ENCODE peak calls at places on chromosomes 7 and 10, in ten cellular contexts. One of them, this sample, is unnamed. For H3K9me3, the result is how much of the 10 kb centered on the place peaks cover.

GRCh38 chr7:91503934-91504575 is 239.8 kb downstream of the FZD1 start:
- DNase-seq in AG04450: no peak
- DNase-seq in CD8-positive, alpha-beta T cell: no peak
- DNase-seq in right cardiac atrium: no peak
- DNase-seq in endodermal cell: no peak
- DNase-seq in lung: no peak
- DNase-seq in fibroblast of lung: peak
- DNase-seq in transverse colon: no peak
- DNase-seq in stomach: no peak
- DNase-seq in colonic mucosa: no peak
- DNase-seq in this sample: no peak

GRCh38 chr7:110612680-110613079 is 478.2 kb upstream of the LRRN3 start:
- DNase-seq in lung: no peak
- DNase-seq in transverse colon: no peak
- DNase-seq in right cardiac atrium: no peak
- DNase-seq in fibroblast of lung: no peak
- DNase-seq in stomach: no peak
- DNase-seq in AG04450: no peak
- DNase-seq in CD8-positive, alpha-beta T cell: no peak
- DNase-seq in endodermal cell: no peak
- DNase-seq in colonic mucosa: no peak
- DNase-seq in this sample: no peak

GRCh38 chr7:116809636-116810266 is 52.6 kb upstream of the CAPZA2 start:
- DNase-seq in endodermal cell: no peak
- DNase-seq in transverse colon: no peak
- DNase-seq in lung: no peak
- DNase-seq in colonic mucosa: peak
- DNase-seq in CD8-positive, alpha-beta T cell: no peak
- DNase-seq in fibroblast of lung: peak
- DNase-seq in right cardiac atrium: no peak
- DNase-seq in AG04450: peak
- DNase-seq in stomach: no peak
- DNase-seq in this sample: peak

GRCh38 chr10:91614254-91614624 is 18.6 kb downstream of the PPP1R3C start:
- DNase-seq in AG04450: peak
- DNase-seq in CD8-positive, alpha-beta T cell: no peak
- DNase-seq in colonic mucosa: no peak
- DNase-seq in right cardiac atrium: no peak
- DNase-seq in stomach: no peak
- DNase-seq in transverse colon: no peak
- DNase-seq in endodermal cell: no peak
- DNase-seq in lung: no peak
- DNase-seq in fibroblast of lung: peak
- DNase-seq in this sample: no peak

GRCh38 chr10:3528271-3528670 is 256.7 kb downstream of the KLF6 start:
- DNase-seq in stomach: no peak
- DNase-seq in fibroblast of lung: no peak
- DNase-seq in lung: no peak
- DNase-seq in endodermal cell: no peak
- DNase-seq in CD8-positive, alpha-beta T cell: no peak
- DNase-seq in transverse colon: no peak
- DNase-seq in colonic mucosa: no peak
- DNase-seq in right cardiac atrium: no peak
- DNase-seq in AG04450: no peak
- DNase-seq in this sample: no peak

GRCh38 chr10:99418910-99419624 is 11.4 kb downstream of the GOT1 start:
- DNase-seq in stomach: no peak
- DNase-seq in right cardiac atrium: no peak
- DNase-seq in AG04450: no peak
- DNase-seq in colonic mucosa: no peak
- DNase-seq in lung: no peak
- DNase-seq in fibroblast of lung: no peak
- DNase-seq in CD8-positive, alpha-beta T cell: no peak
- DNase-seq in transverse colon: no peak
- DNase-seq in endodermal cell: no peak
- DNase-seq in this sample: no peak

GRCh38 chr10:100534726-100535125 is 1.0 kb upstream of the HIF1AN start:
- DNase-seq in transverse colon: no peak
- DNase-seq in stomach: no peak
- DNase-seq in lung: no peak
- DNase-seq in colonic mucosa: no peak
- DNase-seq in endodermal cell: no peak
- DNase-seq in right cardiac atrium: no peak
- DNase-seq in AG04450: no peak
- DNase-seq in fibroblast of lung: no peak
- DNase-seq in CD8-positive, alpha-beta T cell: no peak
- DNase-seq in this sample: no peak

GRCh38 chr7:1024331-1024761 is 20.0 kb upstream of the GPR146 start:
- DNase-seq in CD8-positive, alpha-beta T cell: no peak
- DNase-seq in fibroblast of lung: no peak
- DNase-seq in colonic mucosa: no peak
- DNase-seq in endodermal cell: no peak
- DNase-seq in right cardiac atrium: no peak
- DNase-seq in transverse colon: peak
- DNase-seq in stomach: no peak
- DNase-seq in lung: no peak
- DNase-seq in AG04450: no peak
- DNase-seq in this sample: no peak

DNA sequence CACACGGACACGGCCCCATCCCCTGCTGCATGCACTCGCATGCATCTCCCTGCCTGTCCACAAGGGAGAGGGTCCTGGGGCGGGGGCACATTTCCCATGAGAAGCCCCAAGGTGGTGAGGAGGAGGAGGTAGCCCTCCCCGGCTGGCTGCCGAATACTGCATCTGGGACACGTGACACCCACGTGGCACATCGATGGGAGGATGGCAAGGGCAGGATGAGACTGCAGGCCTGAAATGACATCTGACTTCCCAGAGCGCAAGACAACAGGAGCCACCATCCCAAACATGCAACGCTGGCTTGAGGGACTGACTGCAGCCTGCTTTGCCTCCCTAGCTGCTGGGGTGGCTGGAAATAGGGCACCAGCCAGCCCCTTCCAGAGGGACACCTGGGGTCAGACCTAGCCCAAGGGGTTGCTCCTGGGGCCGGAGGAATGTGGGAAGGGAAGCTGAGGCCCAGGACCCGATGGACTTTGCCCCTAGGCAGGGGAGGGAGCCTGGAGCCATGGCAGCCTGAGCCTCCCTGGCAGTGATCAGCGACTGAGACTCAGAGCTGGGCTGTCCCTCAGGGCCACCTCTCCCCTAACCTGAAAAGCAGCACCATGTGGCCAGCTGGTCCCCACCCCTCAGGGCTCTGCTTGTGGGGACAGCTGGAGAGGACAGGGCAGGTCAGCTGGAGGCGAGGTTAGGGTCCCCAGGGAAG is 16.1 kb downstream of the BUD23 start:
- DNase-seq in CD8-positive, alpha-beta T cell: no peak
- DNase-seq in lung: no peak
- DNase-seq in AG04450: no peak
- DNase-seq in colonic mucosa: no peak
- DNase-seq in fibroblast of lung: no peak
- DNase-seq in transverse colon: no peak
- DNase-seq in right cardiac atrium: no peak
- DNase-seq in endodermal cell: no peak
- DNase-seq in stomach: no peak
- DNase-seq in this sample: no peak
- H3K27ac ChIP-seq in CD8-positive, alpha-beta T cell: no peak
- H3K27ac ChIP-seq in lung: no peak
- H3K27ac ChIP-seq in AG04450: no peak
- H3K27ac ChIP-seq in colonic mucosa: no peak
- H3K27ac ChIP-seq in fibroblast of lung: no peak
- H3K27ac ChIP-seq in transverse colon: no peak
- H3K27ac ChIP-seq in right cardiac atrium: no peak
- H3K27ac ChIP-seq in endodermal cell: no peak
- H3K27ac ChIP-seq in stomach: no peak
- H3K27ac ChIP-seq in this sample: no peak

GRCh38 chr7:4286281-4286680 is 395.8 kb upstream of the FOXK1 start:
- DNase-seq in lung: no peak
- DNase-seq in transverse colon: no peak
- DNase-seq in AG04450: no peak
- DNase-seq in colonic mucosa: no peak
- DNase-seq in right cardiac atrium: no peak
- DNase-seq in CD8-positive, alpha-beta T cell: no peak
- DNase-seq in endodermal cell: peak
- DNase-seq in stomach: no peak
- DNase-seq in fibroblast of lung: no peak
- DNase-seq in this sample: no peak
- H3K9me3 ChIP-seq in lung: under half
- H3K9me3 ChIP-seq in transverse colon: under half
- H3K9me3 ChIP-seq in AG04450: under half
- H3K9me3 ChIP-seq in colonic mucosa: under half
- H3K9me3 ChIP-seq in right cardiac atrium: under half
- H3K9me3 ChIP-seq in CD8-positive, alpha-beta T cell: under half
- H3K9me3 ChIP-seq in endodermal cell: under half
- H3K9me3 ChIP-seq in stomach: under half
- H3K9me3 ChIP-seq in fibroblast of lung: under half
- H3K9me3 ChIP-seq in this sample: under half

GRCh38 chr7:47452715-47453092 is 129.2 kb downstream of the TNS3 start:
- DNase-seq in right cardiac atrium: no peak
- DNase-seq in AG04450: no peak
- DNase-seq in stomach: no peak
- DNase-seq in fibroblast of lung: no peak
- DNase-seq in colonic mucosa: no peak
- DNase-seq in lung: no peak
- DNase-seq in endodermal cell: no peak
- DNase-seq in transverse colon: no peak
- DNase-seq in CD8-positive, alpha-beta T cell: no peak
- DNase-seq in this sample: no peak
- H3K4me3 ChIP-seq in right cardiac atrium: no peak
- H3K4me3 ChIP-seq in AG04450: no peak
- H3K4me3 ChIP-seq in stomach: peak
- H3K4me3 ChIP-seq in fibroblast of lung: peak
- H3K4me3 ChIP-seq in colonic mucosa: no peak
- H3K4me3 ChIP-seq in lung: no peak
- H3K4me3 ChIP-seq in endodermal cell: no peak
- H3K4me3 ChIP-seq in transverse colon: no peak
- H3K4me3 ChIP-seq in CD8-positive, alpha-beta T cell: no peak
- H3K4me3 ChIP-seq in this sample: no peak

DNA sequence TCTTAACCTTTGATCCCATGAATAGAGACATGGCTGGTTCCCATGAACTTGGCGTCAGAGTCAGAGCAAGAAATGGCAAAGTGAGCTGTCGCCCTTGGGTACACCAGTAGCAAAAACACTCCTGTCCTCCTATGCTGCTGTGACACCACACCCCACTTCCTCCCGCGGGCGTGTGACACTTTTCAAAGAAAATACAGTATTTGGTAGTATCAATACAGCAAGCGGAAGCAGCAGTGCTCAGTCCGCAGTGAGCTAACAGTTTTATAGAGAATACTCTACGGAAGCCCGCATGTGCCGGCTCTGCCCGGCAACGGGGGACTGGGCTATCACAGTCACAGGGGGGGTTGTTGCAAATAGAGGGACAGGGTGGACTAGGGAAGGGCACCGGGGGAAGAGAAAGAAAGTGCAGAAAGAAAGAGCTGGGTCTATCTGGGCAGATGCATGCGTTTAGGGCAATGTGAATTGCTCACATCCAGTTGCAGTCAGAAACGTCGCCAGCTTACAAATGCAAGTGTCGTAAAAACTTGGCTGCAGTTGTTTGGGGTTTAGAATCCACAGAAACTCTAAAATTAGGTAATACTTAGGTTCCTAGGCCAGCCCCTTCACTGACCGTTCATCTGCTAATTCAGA is 49.8 kb downstream of the PRKCQ start:
- DNase-seq in endodermal cell: no peak
- DNase-seq in colonic mucosa: peak
- DNase-seq in lung: no peak
- DNase-seq in fibroblast of lung: no peak
- DNase-seq in right cardiac atrium: peak
- DNase-seq in stomach: peak
- DNase-seq in AG04450: no peak
- DNase-seq in CD8-positive, alpha-beta T cell: peak
- DNase-seq in transverse colon: peak
- DNase-seq in this sample: peak
- H3K27ac ChIP-seq in endodermal cell: no peak
- H3K27ac ChIP-seq in colonic mucosa: peak
- H3K27ac ChIP-seq in lung: no peak
- H3K27ac ChIP-seq in fibroblast of lung: no peak
- H3K27ac ChIP-seq in right cardiac atrium: no peak
- H3K27ac ChIP-seq in stomach: no peak
- H3K27ac ChIP-seq in AG04450: no peak
- H3K27ac ChIP-seq in CD8-positive, alpha-beta T cell: peak
- H3K27ac ChIP-seq in transverse colon: no peak
- H3K27ac ChIP-seq in this sample: peak

GRCh38 chr10:82826132-82826531 is 951.1 kb downstream of the NRG3 start:
- DNase-seq in fibroblast of lung: peak
- DNase-seq in AG04450: no peak
- DNase-seq in right cardiac atrium: no peak
- DNase-seq in transverse colon: no peak
- DNase-seq in endodermal cell: no peak
- DNase-seq in lung: no peak
- DNase-seq in colonic mucosa: no peak
- DNase-seq in CD8-positive, alpha-beta T cell: no peak
- DNase-seq in stomach: no peak
- DNase-seq in this sample: no peak
- H3K9me3 ChIP-seq in fibroblast of lung: under half
- H3K9me3 ChIP-seq in AG04450: under half
- H3K9me3 ChIP-seq in right cardiac atrium: under half
- H3K9me3 ChIP-seq in transverse colon: under half
- H3K9me3 ChIP-seq in endodermal cell: under half
- H3K9me3 ChIP-seq in lung: under half
- H3K9me3 ChIP-seq in colonic mucosa: under half
- H3K9me3 ChIP-seq in CD8-positive, alpha-beta T cell: under half
- H3K9me3 ChIP-seq in stomach: under half
- H3K9me3 ChIP-seq in this sample: under half

DNA sequence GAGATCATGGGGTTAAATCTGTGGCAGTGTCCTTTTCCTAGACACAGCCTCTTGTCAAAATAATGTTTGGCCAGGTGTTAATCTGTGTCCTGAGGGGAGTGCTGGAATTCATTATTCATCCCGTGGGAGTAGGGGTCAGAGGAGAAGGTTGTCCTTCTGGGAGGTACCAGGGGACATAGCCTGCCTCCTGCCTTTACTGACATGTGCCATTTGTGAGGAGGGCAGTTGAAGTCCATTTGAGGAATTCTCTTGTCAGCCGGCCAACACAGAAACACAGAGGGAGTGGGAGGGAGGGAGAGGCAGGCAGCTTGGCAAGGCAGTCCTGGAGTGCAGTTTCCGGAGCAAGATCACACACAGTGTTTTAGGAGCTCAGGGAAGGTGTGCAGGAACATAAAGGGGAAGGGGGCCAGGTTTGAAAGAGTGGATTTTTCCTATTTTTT is 368.9 kb downstream of the AUTS2 start:
- DNase-seq in fibroblast of lung: peak
- DNase-seq in endodermal cell: peak
- DNase-seq in right cardiac atrium: peak
- DNase-seq in colonic mucosa: no peak
- DNase-seq in stomach: peak
- DNase-seq in AG04450: no peak
- DNase-seq in lung: peak
- DNase-seq in transverse colon: no peak
- DNase-seq in CD8-positive, alpha-beta T cell: no peak
- DNase-seq in this sample: no peak
- H3K4me3 ChIP-seq in fibroblast of lung: no peak
- H3K4me3 ChIP-seq in endodermal cell: no peak
- H3K4me3 ChIP-seq in right cardiac atrium: peak
- H3K4me3 ChIP-seq in colonic mucosa: no peak
- H3K4me3 ChIP-seq in stomach: no peak
- H3K4me3 ChIP-seq in AG04450: no peak
- H3K4me3 ChIP-seq in lung: no peak
- H3K4me3 ChIP-seq in transverse colon: no peak
- H3K4me3 ChIP-seq in CD8-positive, alpha-beta T cell: no peak
- H3K4me3 ChIP-seq in this sample: no peak

GRCh38 chr10:80171248-80171660 is 34.1 kb downstream of the ANXA11 start:
- DNase-seq in fibroblast of lung: no peak
- DNase-seq in transverse colon: peak
- DNase-seq in CD8-positive, alpha-beta T cell: no peak
- DNase-seq in endodermal cell: peak
- DNase-seq in colonic mucosa: peak
- DNase-seq in stomach: peak
- DNase-seq in AG04450: no peak
- DNase-seq in lung: peak
- DNase-seq in right cardiac atrium: no peak
- DNase-seq in this sample: no peak
- H3K27ac ChIP-seq in fibroblast of lung: no peak
- H3K27ac ChIP-seq in transverse colon: peak
- H3K27ac ChIP-seq in CD8-positive, alpha-beta T cell: no peak
- H3K27ac ChIP-seq in endodermal cell: no peak
- H3K27ac ChIP-seq in colonic mucosa: peak
- H3K27ac ChIP-seq in stomach: peak
- H3K27ac ChIP-seq in AG04450: no peak
- H3K27ac ChIP-seq in lung: no peak
- H3K27ac ChIP-seq in right cardiac atrium: no peak
- H3K27ac ChIP-seq in this sample: peak